ENCODE peak calls at places on chromosome 12, in nine cellular contexts. J is HFFc6, W is brain microvascular endothelial cell, K is heart right ventricle, T is IMR-90, C is cardiac muscle cell, D is fibroblast of the aortic adventitia, M is colonic mucosa, E is endothelial cell. L is an unnamed sample.

GRCh38 chr12:47530050-47530449 is 175.8 kb downstream of the RPAP3 start:
- DNase-seq in J (no peak), D (no peak), C (no peak), E (no peak), K (no peak), T (no peak), M (no peak), W (no peak), L (no peak)

GRCh38 chr12:18864900-18865561 is 127.1 kb downstream of the CAPZA3 start:
- DNase-seq in M (no peak), D (peak), K (no peak), E (no peak), C (peak), J (peak), W (peak), T (peak), L (peak)

GRCh38 chr12:7441216-7441615 is 2.7 kb downstream of the CD163L1 start:
- DNase-seq in J (no peak), D (no peak), W (no peak), M (no peak), K (no peak), T (no peak), C (no peak), E (no peak), L (no peak)

GRCh38 chr12:120117961-120118709 is 1.6 kb upstream of the RAB35 start:
- DNase-seq in D (peak), J (peak), M (no peak), T (peak), W (no peak), K (no peak), E (no peak), C (peak), L (peak)

GRCh38 chr12:41967668-41968649 is 176.7 kb downstream of the GXYLT1 start:
- DNase-seq in E (no peak), J (no peak), M (no peak), K (no peak), D (no peak), W (no peak), C (peak), T (no peak), L (no peak)

GRCh38 chr12:8065991-8066594 is at the start of gene C3AR1:
- DNase-seq in D (peak), E (no peak), C (peak), T (peak), K (no peak), J (peak), W (peak), M (no peak), L (no peak)

GRCh38 chr12:79886917-79887519 is 47.9 kb downstream of the PPP1R12A start:
- DNase-seq in D (peak), M (no peak), C (peak), E (no peak), T (peak), J (peak), W (peak), K (no peak), L (peak)

GRCh38 chr12:124498870-124499753 is 68.3 kb downstream of the NCOR2 start:
- DNase-seq in T (peak), M (no peak), E (no peak), C (peak), W (peak), K (no peak), D (peak), J (no peak), L (no peak)

GRCh38 chr12:12467701-12468218 is 94.9 kb downstream of the DUSP16 start:
- DNase-seq in W (no peak), M (no peak), J (no peak), D (no peak), K (no peak), T (peak), E (no peak), C (no peak), L (no peak)

GRCh38 chr12:124938606-124939427 is 24.4 kb upstream of the UBC start:
- DNase-seq in M (peak), C (peak), D (peak), W (peak), E (peak), K (peak), J (peak), T (peak), L (peak)

GRCh38 chr12:50964432-50964831 is 12.1 kb downstream of the HIGD1C start:
- DNase-seq in D (no peak), K (no peak), T (no peak), E (no peak), J (no peak), C (no peak), W (no peak), M (no peak), L (no peak)

GRCh38 chr12:101628669-101629068 is 33.9 kb downstream of the MYBPC1 start:
- DNase-seq in T (no peak), E (no peak), D (no peak), M (no peak), W (no peak), J (no peak), C (no peak), K (no peak), L (no peak)

GRCh38 chr12:98997-99396 is 32.4 kb downstream of the IQSEC3 start:
- DNase-seq in M (no peak), W (no peak), K (no peak), E (no peak), J (no peak), T (no peak), D (no peak), C (no peak), L (no peak)

GRCh38 chr12:93243689-93244513 is 133.8 kb upstream of the NUDT4 start:
- DNase-seq in J (peak), E (no peak), M (peak), C (peak), K (peak), D (peak), T (peak), W (no peak), L (peak)

GRCh38 chr12:57592551-57593165 is 1.7 kb downstream of the PIP4K2C start:
- DNase-seq in M (no peak), K (no peak), W (no peak), E (no peak), D (no peak), C (no peak), J (no peak), T (peak), L (peak)

GRCh38 chr12:75194250-75194649 is 15.4 kb downstream of the KCNC2 start:
- DNase-seq in T (no peak), E (no peak), C (no peak), W (no peak), M (no peak), K (no peak), J (no peak), D (no peak), L (no peak)

GRCh38 chr12:39230086-39230485 is 212.8 kb downstream of the KIF21A start:
- DNase-seq in M (no peak), J (no peak), E (no peak), T (no peak), K (no peak), W (peak), C (peak), D (no peak), L (peak)

GRCh38 chr12:94872671-94873367 is 130.7 kb downstream of the NDUFA12 start:
- DNase-seq in M (no peak), T (no peak), K (no peak), C (no peak), W (no peak), D (no peak), J (no peak), E (peak), L (no peak)

GRCh38 chr12:103627189-103627855 is 40.2 kb downstream of the STAB2 start:
- DNase-seq in C (no peak), W (no peak), D (no peak), M (no peak), T (no peak), J (no peak), E (no peak), K (peak), L (no peak)

GRCh38 chr12:18700254-18700653 is 37.6 kb downstream of the PLCZ1 start:
- DNase-seq in W (peak), M (no peak), J (peak), K (peak), D (peak), C (peak), E (no peak), T (peak), L (peak)

GRCh38 chr12:6967548-6968100 is 2.8 kb downstream of the PHB2 start:
- DNase-seq in J (no peak), E (no peak), C (no peak), M (no peak), T (no peak), W (no peak), D (no peak), K (no peak), L (no peak)

GRCh38 chr12:124034297-124034696 is 61.3 kb downstream of the ZNF664 start:
- DNase-seq in D (no peak), E (no peak), C (no peak), W (no peak), J (no peak), T (no peak), K (no peak), M (no peak), L (no peak)

GRCh38 chr12:119631930-119632678 is 35.8 kb upstream of the PRKAB1 start:
- DNase-seq in W (no peak), J (no peak), K (no peak), D (peak), T (no peak), M (no peak), E (no peak), C (no peak), L (peak)

GRCh38 chr12:31224768-31225448 is 101.0 kb downstream of the SINHCAF start:
- DNase-seq in K (no peak), C (no peak), W (no peak), T (no peak), M (no peak), E (no peak), J (no peak), D (no peak), L (no peak)

GRCh38 chr12:78818487-78818886 is 46.1 kb upstream of the SYT1 start:
- DNase-seq in C (no peak), E (no peak), J (no peak), D (no peak), M (no peak), W (no peak), T (no peak), K (no peak), L (no peak)

GRCh38 chr12:88207921-88208640 is 66.0 kb downstream of the TMTC3 start:
- DNase-seq in K (no peak), D (peak), C (peak), M (no peak), J (peak), T (peak), E (no peak), W (peak), L (no peak)

GRCh38 chr12:124457287-124458219 is 109.9 kb downstream of the NCOR2 start:
- DNase-seq in W (no peak), T (peak), E (no peak), D (peak), M (peak), J (peak), K (peak), C (peak), L (no peak)

GRCh38 chr12:64385468-64385867 is 5.1 kb downstream of the C12orf56 start:
- DNase-seq in M (no peak), K (no peak), C (no peak), T (peak), J (peak), E (no peak), D (peak), W (peak), L (peak)

GRCh38 chr12:2640281-2640680 is 154.5 kb upstream of the FKBP4 start:
- DNase-seq in D (peak), E (no peak), K (no peak), C (no peak), M (no peak), T (no peak), J (no peak), W (no peak), L (peak)

GRCh38 chr12:96070670-96071279 is 35.4 kb upstream of the LTA4H start:
- DNase-seq in M (no peak), K (no peak), D (peak), E (no peak), J (no peak), W (no peak), T (no peak), C (peak), L (no peak)

GRCh38 chr12:107485731-107486130 is 199.9 kb upstream of the PWP1 start:
- DNase-seq in W (no peak), K (no peak), D (no peak), J (no peak), C (no peak), T (peak), E (no peak), M (no peak), L (no peak)

GRCh38 chr12:51549637-51550036 is 41.4 kb upstream of the SCN8A start:
- DNase-seq in D (no peak), T (peak), J (no peak), M (no peak), C (no peak), W (peak), K (no peak), E (no peak), L (no peak)

GRCh38 chr12:120669055-120669828 is 17.7 kb upstream of the MLEC start:
- DNase-seq in C (peak), J (peak), W (no peak), D (peak), E (no peak), M (peak), T (no peak), K (no peak), L (no peak)

GRCh38 chr12:58803893-58804292 is 116.4 kb downstream of the LRIG3 start:
- DNase-seq in E (no peak), K (no peak), J (peak), W (peak), M (no peak), T (peak), C (peak), D (peak), L (peak)

DNA sequence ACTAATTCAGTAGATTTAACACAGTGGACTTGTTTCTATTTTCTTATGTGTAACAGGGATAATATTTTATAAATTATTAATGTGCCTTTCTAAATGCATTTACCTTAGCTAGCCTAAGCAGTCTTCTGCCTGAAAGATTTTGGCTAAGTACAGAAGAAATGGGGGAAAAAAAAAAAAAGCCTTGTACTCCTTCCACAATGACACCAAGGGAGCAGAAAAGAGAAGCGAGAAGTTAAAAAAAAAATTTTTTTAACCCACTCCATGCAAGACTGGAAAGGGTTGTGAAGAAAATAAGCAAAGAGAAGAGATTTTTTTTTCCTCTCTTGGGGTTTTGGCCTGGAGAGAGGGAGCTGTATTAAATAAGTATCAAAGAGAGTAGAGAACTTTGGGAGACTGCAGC is 28.7 kb downstream of the NELL2 start:
- DNase-seq in C (no peak), K (no peak), W (no peak), D (no peak), J (no peak), M (no peak), E (no peak), T (no peak), L (no peak)
- TF ChIP-seq CTCF in C (no peak), K (no peak), W (no peak), D (no peak), J (no peak), M (no peak), E (no peak), T (no peak), L (no peak)

GRCh38 chr12:106304797-106305196 is 2.3 kb downstream of the TCP11L2 start:
- DNase-seq in T (no peak), W (no peak), D (no peak), J (no peak), K (peak), M (no peak), E (no peak), C (no peak), L (no peak)

GRCh38 chr12:106301611-106302321 is 767 bp upstream of the TCP11L2 start:
- DNase-seq in D (peak), W (peak), T (peak), J (no peak), K (peak), E (peak), M (peak), C (peak), L (peak)

GRCh38 chr12:106302401-106303201 is at the start of gene TCP11L2:
- DNase-seq in C (peak), W (peak), J (peak), T (peak), M (peak), E (peak), K (peak), D (peak), L (peak)

GRCh38 chr12:106304001-106304421 is 1.5 kb downstream of the TCP11L2 start:
- DNase-seq in J (no peak), W (no peak), C (peak), T (no peak), K (no peak), D (no peak), E (no peak), M (no peak), L (no peak)

GRCh38 chr12:106303202-106303820 is 778 bp downstream of the TCP11L2 start:
- DNase-seq in C (peak), T (peak), K (peak), D (peak), W (peak), E (peak), M (peak), J (peak), L (peak)
- TF ChIP-seq CTCF in C (peak), T (no peak), K (no peak), D (no peak), W (no peak), E (no peak), M (no peak), J (peak), L (no peak)

GRCh38 chr12:20383612-20384011 is 15.3 kb downstream of the PDE3A start:
- DNase-seq in W (no peak), C (no peak), K (no peak), E (no peak), J (no peak), T (no peak), D (no peak), M (no peak), L (no peak)
- TF ChIP-seq CTCF in W (no peak), C (no peak), K (no peak), E (no peak), J (no peak), T (no peak), D (no peak), M (no peak), L (no peak)

DNA sequence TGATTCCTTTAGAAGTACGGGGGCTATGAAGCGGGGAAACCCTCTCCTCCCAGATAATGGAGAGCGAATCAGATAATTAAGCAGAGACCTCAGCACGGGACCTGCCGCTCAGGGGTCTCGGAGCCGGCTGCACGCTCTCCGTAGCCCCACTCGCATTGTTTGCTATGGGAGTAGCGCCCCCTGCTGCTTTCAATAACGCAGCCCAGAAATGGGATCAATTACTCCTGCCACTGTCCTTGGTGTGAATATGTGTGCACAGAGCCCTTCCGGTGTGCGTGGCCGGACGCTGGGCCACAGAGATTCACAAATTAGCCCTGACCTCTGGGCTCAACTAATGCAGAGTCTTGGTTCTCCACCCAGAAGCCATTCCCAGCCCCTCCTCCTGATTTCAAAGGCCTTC is 76.4 kb upstream of the TMEM132C start:
- DNase-seq in J (no peak), D (no peak), E (no peak), W (no peak), T (no peak), K (no peak), M (no peak), C (no peak), L (no peak)
- TF ChIP-seq CTCF in J (no peak), D (no peak), E (no peak), W (peak), T (no peak), K (no peak), M (no peak), C (no peak), L (no peak)

DNA sequence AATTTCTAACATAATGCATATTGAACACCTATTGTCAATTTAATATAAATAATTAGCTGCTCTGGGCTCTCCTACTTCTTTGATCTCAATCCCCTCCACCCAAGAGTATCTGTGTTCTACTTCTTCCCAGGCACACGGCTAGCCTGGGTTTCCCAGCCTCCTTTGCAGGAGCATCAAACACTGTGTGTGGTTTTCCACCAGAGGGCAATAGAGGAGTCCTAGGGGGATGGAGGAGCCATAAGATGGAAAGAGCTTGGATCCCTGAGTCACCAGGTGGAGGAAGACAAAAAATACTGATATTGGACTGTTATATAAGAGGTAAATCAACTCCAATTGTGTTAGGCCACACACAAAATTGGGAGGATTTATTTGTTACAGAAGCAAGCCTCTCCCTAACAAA is 333.7 kb downstream of the GLT1D1 start:
- DNase-seq in T (no peak), J (no peak), C (no peak), D (no peak), E (no peak), M (no peak), W (no peak), K (no peak), L (no peak)
- TF ChIP-seq CTCF in T (no peak), J (no peak), C (no peak), D (no peak), E (no peak), M (no peak), W (peak), K (no peak), L (no peak)

GRCh38 chr12:23770202-23770938 is 179.1 kb downstream of the SOX5 start:
- DNase-seq in J (no peak), D (no peak), K (no peak), C (no peak), E (no peak), T (no peak), W (no peak), M (no peak), L (no peak)

GRCh38 chr12:23771230-23771949 is 178.1 kb downstream of the SOX5 start:
- DNase-seq in W (no peak), T (no peak), C (peak), E (no peak), D (peak), J (no peak), K (peak), M (no peak), L (no peak)

GRCh38 chr12:23767834-23768233 is 181.6 kb downstream of the SOX5 start:
- DNase-seq in C (no peak), W (peak), E (no peak), T (peak), J (no peak), K (no peak), D (no peak), M (no peak), L (peak)
- TF ChIP-seq CTCF in C (no peak), W (no peak), E (no peak), T (no peak), J (no peak), K (no peak), D (no peak), M (no peak), L (no peak)

GRCh38 chr12:44930972-44931600 is 55.0 kb upstream of the NELL2 start:
- DNase-seq in M (no peak), T (peak), E (no peak), W (no peak), C (peak), J (peak), K (no peak), D (peak), L (peak)
- TF ChIP-seq CTCF in M (peak), T (peak), E (peak), W (no peak), C (peak), J (peak), K (peak), D (peak), L (peak)

L was measured in RWPE1.